ENCODE peak calls at places on chromosomes 4 and X, in five cellular contexts. One of them, this sample, is unnamed.

GRCh38 chrX:52420824-52421443 is 52.1 kb downstream of the XAGE2 start:
- DNase-seq in IMR-90: peak; percentile 55
- DNase-seq in MM.1S: no peak
- DNase-seq in adipocyte: peak; percentile 83
- DNase-seq in CD8-positive, alpha-beta memory T cell: no peak
- DNase-seq in this sample: no peak

GRCh38 chr4:86959588-86960500 is 25.0 kb downstream of the AFF1 start:
- DNase-seq in adipocyte: no peak
- DNase-seq in CD8-positive, alpha-beta memory T cell: no peak
- DNase-seq in IMR-90: no peak
- DNase-seq in MM.1S: no peak
- DNase-seq in this sample: no peak

GRCh38 chr4:14719053-14719452 is 283.2 kb upstream of the CPEB2 start:
- DNase-seq in MM.1S: no peak
- DNase-seq in IMR-90: peak; percentile 7
- DNase-seq in adipocyte: peak; percentile 38
- DNase-seq in CD8-positive, alpha-beta memory T cell: no peak
- DNase-seq in this sample: no peak

GRCh38 chr4:17557880-17558279 is 19.1 kb upstream of the LAP3 start:
- DNase-seq in CD8-positive, alpha-beta memory T cell: no peak
- DNase-seq in IMR-90: peak; percentile 52
- DNase-seq in MM.1S: no peak
- DNase-seq in adipocyte: peak; percentile 38
- DNase-seq in this sample: no peak

GRCh38 chr4:100789991-100790390 is 272.2 kb upstream of the EMCN start:
- DNase-seq in MM.1S: no peak
- DNase-seq in IMR-90: no peak
- DNase-seq in adipocyte: no peak
- DNase-seq in CD8-positive, alpha-beta memory T cell: no peak
- DNase-seq in this sample: no peak

GRCh38 chrX:50168305-50168704 is 32.5 kb downstream of the AKAP4 start:
- DNase-seq in IMR-90: peak; percentile 4
- DNase-seq in CD8-positive, alpha-beta memory T cell: no peak
- DNase-seq in MM.1S: no peak
- DNase-seq in adipocyte: no peak
- DNase-seq in this sample: no peak

GRCh38 chrX:68652327-68652930 is 5.0 kb downstream of the STARD8 start:
- DNase-seq in IMR-90: peak; percentile 45
- DNase-seq in CD8-positive, alpha-beta memory T cell: no peak
- DNase-seq in adipocyte: no peak
- DNase-seq in MM.1S: no peak
- DNase-seq in this sample: no peak

GRCh38 chr4:117429061-117429460 is 343.7 kb upstream of the TRAM1L1 start:
- DNase-seq in MM.1S: no peak
- DNase-seq in adipocyte: no peak
- DNase-seq in CD8-positive, alpha-beta memory T cell: no peak
- DNase-seq in IMR-90: no peak
- DNase-seq in this sample: no peak

GRCh38 chrX:109347618-109348017 is 134.3 kb downstream of the GUCY2F start:
- DNase-seq in MM.1S: no peak
- DNase-seq in CD8-positive, alpha-beta memory T cell: no peak
- DNase-seq in adipocyte: peak; percentile 87
- DNase-seq in IMR-90: peak; percentile 17
- DNase-seq in this sample: no peak

GRCh38 chrX:8692886-8693285 is 39.1 kb downstream of the ANOS1 start:
- DNase-seq in MM.1S: no peak
- DNase-seq in CD8-positive, alpha-beta memory T cell: no peak
- DNase-seq in adipocyte: no peak
- DNase-seq in IMR-90: no peak
- DNase-seq in this sample: no peak

GRCh38 chr4:2306773-2307410 is 45.0 kb upstream of the MXD4 start:
- DNase-seq in IMR-90: no peak
- DNase-seq in MM.1S: no peak
- DNase-seq in CD8-positive, alpha-beta memory T cell: no peak
- DNase-seq in adipocyte: no peak
- DNase-seq in this sample: no peak

GRCh38 chr4:179836179-179837075 is 2394.2 kb upstream of the AGA start:
- DNase-seq in MM.1S: no peak
- DNase-seq in adipocyte: peak; percentile 56
- DNase-seq in CD8-positive, alpha-beta memory T cell: no peak
- DNase-seq in IMR-90: peak; percentile 54
- DNase-seq in this sample: no peak

GRCh38 chrX:76427560-76428242 is at the start of gene MAGEE1:
- DNase-seq in adipocyte: peak; percentile 80
- DNase-seq in IMR-90: peak; percentile 37
- DNase-seq in CD8-positive, alpha-beta memory T cell: peak; percentile 87
- DNase-seq in MM.1S: peak; percentile 75
- DNase-seq in this sample: peak; percentile 55

GRCh38 chr4:74531952-74532794 is 87.2 kb downstream of the AREG start:
- DNase-seq in adipocyte: peak; percentile 91
- DNase-seq in MM.1S: peak; percentile 75
- DNase-seq in CD8-positive, alpha-beta memory T cell: no peak
- DNase-seq in IMR-90: peak; percentile 87
- DNase-seq in this sample: peak; percentile 77

GRCh38 chr4:137601924-137602323 is 69.6 kb upstream of the PCDH18 start:
- DNase-seq in MM.1S: no peak
- DNase-seq in CD8-positive, alpha-beta memory T cell: no peak
- DNase-seq in adipocyte: peak; percentile 54
- DNase-seq in IMR-90: peak; percentile 28
- DNase-seq in this sample: no peak

GRCh38 chr4:95540227-95540626 is 8.5 kb downstream of the UNC5C start:
- DNase-seq in IMR-90: no peak
- DNase-seq in adipocyte: no peak
- DNase-seq in MM.1S: no peak
- DNase-seq in CD8-positive, alpha-beta memory T cell: no peak
- DNase-seq in this sample: no peak

DNA sequence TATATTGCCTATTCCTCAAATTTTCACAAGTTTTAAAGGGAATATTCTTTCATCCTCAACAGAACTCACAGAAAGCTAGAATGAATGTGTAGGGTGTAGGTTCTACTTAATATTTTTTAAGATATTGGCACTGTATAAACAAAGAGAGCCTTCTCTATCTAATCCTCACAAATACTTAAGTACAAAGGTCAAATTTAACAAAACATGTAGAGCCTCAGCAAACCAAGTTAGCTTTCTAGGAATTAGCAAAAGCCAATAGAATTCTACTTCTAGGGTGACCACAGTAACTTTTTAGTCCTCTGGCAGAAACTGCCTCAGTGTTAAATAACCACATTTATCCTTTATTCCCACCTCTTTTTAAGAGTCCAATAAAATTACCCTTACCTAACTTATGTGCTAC is 19.3 kb downstream of the DHX15 start:
- DNase-seq in IMR-90: no peak
- DNase-seq in CD8-positive, alpha-beta memory T cell: no peak
- DNase-seq in MM.1S: no peak
- DNase-seq in adipocyte: no peak
- DNase-seq in this sample: no peak
- H3K36me3 ChIP-seq in IMR-90: peaks cover 14% of the 10 kb centered on the region
- H3K36me3 ChIP-seq in CD8-positive, alpha-beta memory T cell: peaks cover 16% of the 10 kb centered on the region
- H3K36me3 ChIP-seq in MM.1S: peaks cover 30% of the 10 kb centered on the region
- H3K36me3 ChIP-seq in adipocyte: peaks cover 18% of the 10 kb centered on the region
- H3K36me3 ChIP-seq in this sample: peaks cover 5% of the 10 kb centered on the region

DNA sequence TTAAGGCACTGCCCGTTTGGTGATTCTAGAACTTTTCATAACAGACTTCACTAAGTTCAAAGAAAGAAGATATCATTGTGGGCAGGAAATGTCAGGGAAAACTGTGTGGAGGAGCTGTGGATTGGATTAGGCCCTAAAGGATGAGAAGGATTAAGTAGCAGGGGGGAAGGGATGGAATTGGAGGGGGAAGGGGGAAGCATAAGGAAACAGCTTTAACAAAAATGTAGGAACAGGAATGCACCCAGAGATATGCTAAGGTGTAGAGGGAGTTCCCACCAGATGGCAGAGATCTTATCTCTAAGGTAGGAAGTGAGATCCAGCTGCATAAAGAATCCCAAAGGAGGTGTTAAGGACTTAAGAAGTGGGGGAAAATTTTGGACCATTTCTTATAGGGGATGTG is 114.5 kb downstream of the LARP7 start:
- DNase-seq in MM.1S: no peak
- DNase-seq in IMR-90: no peak
- DNase-seq in CD8-positive, alpha-beta memory T cell: no peak
- DNase-seq in adipocyte: no peak
- DNase-seq in this sample: no peak
- H3K4me3 ChIP-seq in MM.1S: no peak overlapping the region
- H3K4me3 ChIP-seq in IMR-90: no peak overlapping the region
- H3K4me3 ChIP-seq in CD8-positive, alpha-beta memory T cell: no peak overlapping the region
- H3K4me3 ChIP-seq in adipocyte: no peak overlapping the region
- H3K4me3 ChIP-seq in this sample: no peak overlapping the region

DNA sequence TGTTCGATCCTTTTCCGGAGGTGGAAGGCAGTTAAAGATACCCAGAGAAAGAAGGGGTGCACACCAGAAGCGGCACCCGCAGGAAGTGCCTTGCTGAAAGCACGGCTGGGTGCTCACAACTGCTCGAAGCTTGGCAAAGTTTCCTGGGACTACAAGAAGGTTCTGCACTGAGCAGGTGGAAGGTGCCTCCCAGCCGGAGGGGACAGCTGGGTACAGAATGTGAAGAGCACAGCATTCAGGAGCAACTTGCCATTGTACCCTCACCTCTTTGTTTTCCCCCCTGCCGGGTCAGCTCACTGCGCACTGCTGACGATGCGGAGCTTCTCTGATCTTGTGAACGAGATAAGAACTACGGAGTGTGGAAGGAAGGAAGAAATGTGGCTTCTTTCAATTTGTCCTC is 289.2 kb downstream of the FBXW7 start:
- DNase-seq in MM.1S: no peak
- DNase-seq in IMR-90: no peak
- DNase-seq in adipocyte: no peak
- DNase-seq in CD8-positive, alpha-beta memory T cell: no peak
- DNase-seq in this sample: no peak
- H3K36me3 ChIP-seq in MM.1S: no peaks in the 10 kb centered on the region
- H3K36me3 ChIP-seq in IMR-90: no peaks in the 10 kb centered on the region
- H3K36me3 ChIP-seq in adipocyte: no peaks in the 10 kb centered on the region
- H3K36me3 ChIP-seq in CD8-positive, alpha-beta memory T cell: no peaks in the 10 kb centered on the region
- H3K36me3 ChIP-seq in this sample: no peaks in the 10 kb centered on the region

GRCh38 chr4:78551420-78552351 is at the start of gene ANXA3:
- DNase-seq in adipocyte: peak; percentile 50
- DNase-seq in MM.1S: no peak
- DNase-seq in IMR-90: no peak
- DNase-seq in CD8-positive, alpha-beta memory T cell: no peak
- DNase-seq in this sample: peak; percentile 73

GRCh38 chr4:78557841-78558240 is 6.3 kb downstream of the ANXA3 start:
- DNase-seq in CD8-positive, alpha-beta memory T cell: no peak
- DNase-seq in MM.1S: no peak
- DNase-seq in adipocyte: no peak
- DNase-seq in IMR-90: no peak
- DNase-seq in this sample: no peak

GRCh38 chr4:78553526-78554060 is 2.0 kb downstream of the ANXA3 start:
- DNase-seq in MM.1S: no peak
- DNase-seq in IMR-90: no peak
- DNase-seq in CD8-positive, alpha-beta memory T cell: no peak
- DNase-seq in adipocyte: no peak
- DNase-seq in this sample: no peak

GRCh38 chr4:78556655-78557054 is 5.1 kb downstream of the ANXA3 start:
- DNase-seq in MM.1S: no peak
- DNase-seq in IMR-90: no peak
- DNase-seq in adipocyte: no peak
- DNase-seq in CD8-positive, alpha-beta memory T cell: no peak
- DNase-seq in this sample: no peak

GRCh38 chr4:78552398-78553396 is 1.1 kb downstream of the ANXA3 start:
- DNase-seq in adipocyte: no peak
- DNase-seq in MM.1S: no peak
- DNase-seq in CD8-positive, alpha-beta memory T cell: no peak
- DNase-seq in IMR-90: no peak
- DNase-seq in this sample: no peak
- H3K4me3 ChIP-seq in adipocyte: no peak overlapping the region
- H3K4me3 ChIP-seq in MM.1S: no peak overlapping the region
- H3K4me3 ChIP-seq in CD8-positive, alpha-beta memory T cell: no peak overlapping the region
- H3K4me3 ChIP-seq in IMR-90: no peak overlapping the region
- H3K4me3 ChIP-seq in this sample: no peak overlapping the region